ENCODE peak calls at places on chromosome 7, in five cellular contexts. D is transverse colon, E is suprapubic skin, C is heart left ventricle, G is IMR-90. O is an unnamed sample.

GRCh38 chr7:101814996-101815825 is 2.2 kb upstream of the CUX1 start:
- DNase-seq in D (peak; percentile 70), E (peak; percentile 81), C (peak; percentile 69), G (peak; percentile 21), O (peak; percentile 61)

GRCh38 chr7:103649052-103649451 is 203.0 kb upstream of the SLC26A5 start:
- DNase-seq in D (no peak), E (no peak), C (no peak), G (no peak), O (no peak)

GRCh38 chr7:101201695-101202602 is 1.1 kb upstream of the MOGAT3 start:
- DNase-seq in D (peak; percentile 82), E (no peak), C (no peak), G (no peak), O (no peak)

GRCh38 chr7:33824911-33825459 is 80.4 kb upstream of the BMPER start:
- DNase-seq in D (no peak), E (no peak), C (no peak), G (no peak), O (no peak)

GRCh38 chr7:128322040-128322643 is 21.6 kb downstream of the RBM28 start:
- DNase-seq in D (no peak), E (no peak), C (no peak), G (peak; percentile 54), O (no peak)

GRCh38 chr7:33191326-33191725 is 62.0 kb downstream of the BBS9 start:
- DNase-seq in D (no peak), E (no peak), C (no peak), G (no peak), O (no peak)

GRCh38 chr7:37346761-37347160 is 101.9 kb downstream of the ELMO1 start:
- DNase-seq in D (no peak), E (no peak), C (no peak), G (no peak), O (no peak)

GRCh38 chr7:55464422-55464821 is 99.3 kb downstream of the LANCL2 start:
- DNase-seq in D (no peak), E (no peak), C (no peak), G (peak; percentile 40), O (no peak)

GRCh38 chr7:39688611-39689485 is 65.5 kb downstream of the RALA start:
- DNase-seq in D (no peak), E (no peak), C (no peak), G (no peak), O (no peak)

GRCh38 chr7:86328801-86329433 is 314.8 kb upstream of the GRM3 start:
- DNase-seq in D (no peak), E (no peak), C (no peak), G (no peak), O (no peak)

GRCh38 chr7:664402-664775 is 62.1 kb upstream of the DNAAF5 start:
- DNase-seq in D (no peak), E (no peak), C (no peak), G (no peak), O (no peak)

GRCh38 chr7:131164025-131164899 is 163.4 kb upstream of the MKLN1 start:
- DNase-seq in D (no peak), E (no peak), C (no peak), G (peak; percentile 81), O (no peak)

GRCh38 chr7:75969182-75969581 is 25.2 kb downstream of the TMEM120A start:
- DNase-seq in D (no peak), E (peak; percentile 82), C (no peak), G (no peak), O (no peak)

GRCh38 chr7:122082160-122082559 is 61.9 kb downstream of the AASS start:
- DNase-seq in D (no peak), E (no peak), C (no peak), G (no peak), O (no peak)

GRCh38 chr7:15557186-15557585 is 4.6 kb downstream of the AGMO start:
- DNase-seq in D (no peak), E (no peak), C (no peak), G (no peak), O (no peak)

GRCh38 chr7:30470163-30470770 is 8.3 kb downstream of the NOD1 start:
- DNase-seq in D (no peak), E (no peak), C (no peak), G (peak; percentile 65), O (no peak)

GRCh38 chr7:50446542-50446960 is 3.6 kb downstream of the FIGNL1 start:
- DNase-seq in D (no peak), E (no peak), C (no peak), G (peak; percentile 76), O (peak; percentile 72)

GRCh38 chr7:102431617-102432298 is 1.6 kb upstream of the ORAI2 start:
- DNase-seq in D (peak; percentile 66), E (no peak), C (no peak), G (no peak), O (no peak)

GRCh38 chr7:138538518-138538917 is 78.5 kb downstream of the TRIM24 start:
- DNase-seq in D (no peak), E (no peak), C (no peak), G (peak; percentile 55), O (no peak)

GRCh38 chr7:140640060-140640611 is 477 bp downstream of the DENND2A start:
- DNase-seq in D (peak; percentile 38), E (peak; percentile 81), C (peak; percentile 62), G (peak; percentile 50), O (no peak)

GRCh38 chr7:149196705-149197171 is 1.4 kb downstream of the ZNF282 start:
- DNase-seq in D (peak; percentile 11), E (no peak), C (no peak), G (no peak), O (peak; percentile 45)

GRCh38 chr7:101225650-101226049 is 7.7 kb downstream of the ZNHIT1 start:
- DNase-seq in D (no peak), E (no peak), C (no peak), G (no peak), O (no peak)

GRCh38 chr7:18426564-18427226 is 68.9 kb upstream of the HDAC9 start:
- DNase-seq in D (no peak), E (no peak), C (no peak), G (peak; percentile 30), O (no peak)

GRCh38 chr7:41047789-41048191 is 655.1 kb downstream of the INHBA start:
- DNase-seq in D (no peak), E (no peak), C (peak; percentile 55), G (peak; percentile 77), O (no peak)

GRCh38 chr7:105141068-105141467 is 127.1 kb downstream of the KMT2E start:
- DNase-seq in D (no peak), E (no peak), C (no peak), G (peak; percentile 54), O (peak; percentile 6)

GRCh38 chr7:16212032-16212431 is 209.3 kb downstream of the CRPPA start:
- DNase-seq in D (no peak), E (no peak), C (no peak), G (no peak), O (no peak)

GRCh38 chr7:107605223-107605815 is 25.3 kb downstream of the BCAP29 start:
- DNase-seq in D (no peak), E (no peak), C (no peak), G (no peak), O (no peak)

GRCh38 chr7:80387634-80388033 is 124.2 kb downstream of the GNAT3 start:
- DNase-seq in D (no peak), E (no peak), C (no peak), G (no peak), O (no peak)

DNA sequence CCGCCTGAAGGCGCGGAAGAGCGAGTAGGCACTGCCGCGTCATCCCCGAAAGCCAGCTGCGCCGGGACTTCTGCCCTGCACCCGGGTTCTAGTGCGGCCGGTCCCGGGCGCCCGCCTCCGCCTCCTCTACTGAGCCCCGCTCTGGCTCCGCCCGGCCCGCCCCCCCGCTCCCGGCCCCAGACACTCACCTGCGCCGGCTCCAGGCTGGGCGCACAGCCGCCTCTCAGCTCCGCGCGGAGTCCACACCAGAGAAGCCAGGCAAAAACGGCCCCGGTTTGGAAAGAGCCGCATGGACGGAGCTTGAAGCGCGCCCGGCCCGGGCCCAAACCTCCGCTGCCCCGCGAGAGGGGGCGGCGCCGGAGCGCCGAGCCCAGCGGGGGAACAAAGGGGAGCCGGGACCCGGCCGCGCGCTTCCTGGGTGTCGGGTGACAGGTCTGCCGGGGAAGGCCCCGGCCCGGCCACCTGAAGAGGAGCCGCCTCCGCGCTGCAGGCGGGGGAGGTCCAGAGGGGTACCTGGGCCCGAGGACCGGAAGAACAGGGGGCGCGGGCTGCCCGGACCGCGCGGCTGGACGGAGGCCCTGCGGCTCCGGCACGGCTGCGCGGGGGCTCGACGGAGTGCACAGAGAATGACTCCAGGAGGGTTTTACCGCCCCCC is 168.2 kb downstream of the NRF1 start:
- DNase-seq in D (peak; percentile 49), E (no peak), C (no peak), G (no peak), O (peak; percentile 96)
- TF ChIP-seq POLR2A in D (peak; percentile 72), E (no peak), C (no peak), G (no peak), O (peak; percentile 51)

DNA sequence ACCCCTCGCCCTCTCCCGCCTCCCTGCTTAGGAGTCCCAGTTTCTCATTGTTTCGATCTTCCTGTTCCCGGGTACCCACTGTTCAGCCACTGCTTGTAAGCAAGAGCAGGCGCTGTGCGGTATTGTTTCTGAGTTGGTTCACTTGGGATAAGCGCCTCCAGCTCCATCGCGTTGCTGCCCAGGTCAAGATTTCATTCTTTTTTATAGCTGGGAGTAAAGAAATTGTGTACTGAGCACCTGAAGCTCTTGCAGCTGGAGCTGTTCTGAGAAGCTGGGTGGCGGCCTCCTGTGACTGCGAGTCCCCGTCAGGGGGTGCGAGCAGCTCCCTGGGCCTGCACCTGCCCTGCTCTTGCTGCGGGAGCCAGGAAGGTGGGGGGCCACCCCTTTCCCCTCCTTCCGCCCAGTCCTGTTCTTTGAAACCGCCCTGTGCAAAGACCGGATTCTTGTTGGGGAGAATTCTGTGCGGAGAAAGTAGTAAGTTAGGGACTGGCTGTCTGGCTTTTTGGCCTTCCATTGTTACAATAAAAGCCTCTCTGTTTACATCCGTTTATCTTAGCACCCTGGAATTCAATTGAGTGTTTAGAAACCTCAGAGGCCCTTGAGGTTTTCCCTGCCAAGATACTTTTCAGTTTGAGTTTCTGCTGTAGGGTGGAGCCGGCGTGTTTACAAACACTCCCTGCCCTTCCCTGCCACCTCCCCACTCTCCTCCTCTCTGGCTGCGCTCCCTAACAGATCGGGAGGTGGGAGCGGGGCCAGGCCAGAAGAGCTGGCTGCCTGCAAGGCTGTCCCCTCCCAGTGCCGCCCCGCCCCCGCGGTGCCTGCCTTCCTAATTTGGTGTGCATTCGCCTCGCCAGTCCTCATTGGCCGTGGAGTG is 30.8 kb upstream of the AP5Z1 start:
- DNase-seq in D (peak; percentile 98), E (peak; percentile 99), C (peak; percentile 98), G (peak; percentile 99), O (peak; percentile 96)
- TF ChIP-seq POLR2A in D (peak; percentile 21), E (no peak), C (peak; percentile 21), G (no peak), O (peak; percentile 31)

GRCh38 chr7:150949564-150949963 is 28.6 kb downstream of the KCNH2 start:
- DNase-seq in D (no peak), E (no peak), C (peak; percentile 13), G (no peak), O (no peak)

GRCh38 chr7:150947761-150948680 is 30.1 kb downstream of the KCNH2 start:
- DNase-seq in D (no peak), E (peak; percentile 55), C (peak; percentile 13), G (no peak), O (no peak)

GRCh38 chr7:150946826-150947750 is 31.0 kb downstream of the KCNH2 start:
- DNase-seq in D (no peak), E (peak; percentile 78), C (no peak), G (no peak), O (no peak)

GRCh38 chr7:150949971-150950491 is 28.1 kb downstream of the KCNH2 start:
- DNase-seq in D (no peak), E (no peak), C (peak; percentile 11), G (no peak), O (no peak)

GRCh38 chr7:150948791-150949251 is 29.3 kb downstream of the KCNH2 start:
- DNase-seq in D (no peak), E (no peak), C (peak; percentile 13), G (no peak), O (no peak)
- TF ChIP-seq POLR2A in D (no peak), E (no peak), C (no peak), G (no peak), O (no peak)

GRCh38 chr7:99573257-99573656 is 14.8 kb downstream of the ZNF655 start:
- DNase-seq in D (no peak), E (no peak), C (no peak), G (no peak), O (no peak)
- TF ChIP-seq POLR2A in D (no peak), E (no peak), C (no peak), G (no peak), O (no peak)

O was measured in H54.